ENCODE peak calls at places on chromosomes 5 and 9, in ten cellular contexts. P is GM06990; V is SK-N-SH; T is foreskin fibroblast; L is HL-60; C is heart left ventricle; H is AG10803; J is CD8-positive, alpha-beta T cell; O is PC-3; M is astrocyte. Q is an unnamed sample.

GRCh38 chr9:16143310-16143709 is 590.5 kb downstream of the CCDC171 start:
- DNase-seq in H (no peak), J (no peak), C (no peak), V (no peak), M (peak), O (no peak), P (no peak), T (no peak), L (no peak), Q (no peak)

GRCh38 chr5:105428461-105429129 is 1866.0 kb upstream of the NUDT12 start:
- DNase-seq in O (no peak), C (no peak), V (no peak), L (no peak), J (no peak), P (no peak), T (no peak), M (no peak), H (no peak), Q (no peak)

GRCh38 chr9:113796651-113797426 is 79.3 kb upstream of the ZNF618 start:
- DNase-seq in T (no peak), H (no peak), C (no peak), J (no peak), V (no peak), P (no peak), L (no peak), O (no peak), M (no peak), Q (no peak)

GRCh38 chr9:131657031-131657377 is 82.9 kb downstream of the RAPGEF1 start:
- DNase-seq in T (no peak), P (no peak), O (no peak), J (peak), C (no peak), L (no peak), V (no peak), M (no peak), H (no peak), Q (no peak)

GRCh38 chr9:31067418-31067817 is 1317.0 kb upstream of the ACO1 start:
- DNase-seq in V (no peak), J (no peak), C (no peak), O (no peak), H (no peak), L (no peak), T (no peak), M (no peak), P (no peak), Q (no peak)

GRCh38 chr9:116207371-116208111 is 54.0 kb downstream of the PAPPA start:
- DNase-seq in V (no peak), O (no peak), P (no peak), L (no peak), M (no peak), C (no peak), T (no peak), H (no peak), J (no peak), Q (no peak)

GRCh38 chr5:3010301-3010952 is 258.9 kb upstream of the IRX2 start:
- DNase-seq in M (no peak), L (no peak), J (no peak), C (no peak), T (no peak), H (no peak), O (no peak), V (no peak), P (no peak), Q (no peak)

GRCh38 chr9:15959663-15960062 is 406.8 kb downstream of the CCDC171 start:
- DNase-seq in V (no peak), H (no peak), M (no peak), L (no peak), T (no peak), P (no peak), C (no peak), O (no peak), J (no peak), Q (no peak)

GRCh38 chr9:34047864-34048729 is 590 bp downstream of the UBAP2 start:
- DNase-seq in L (no peak), P (no peak), H (no peak), V (peak), J (peak), M (no peak), T (no peak), O (peak), C (no peak), Q (no peak)

GRCh38 chr9:36317766-36318165 is 59.5 kb upstream of the GNE start:
- DNase-seq in C (no peak), O (peak), T (no peak), L (no peak), J (no peak), P (no peak), H (no peak), M (no peak), V (no peak), Q (no peak)

GRCh38 chr9:19999491-20000057 is 210.7 kb upstream of the SLC24A2 start:
- DNase-seq in V (no peak), C (no peak), M (peak), J (no peak), H (peak), P (peak), L (no peak), T (peak), O (peak), Q (peak)

GRCh38 chr5:133360693-133361479 is 251.5 kb downstream of the FSTL4 start:
- DNase-seq in T (no peak), P (no peak), M (no peak), L (no peak), J (no peak), V (no peak), C (no peak), H (no peak), O (no peak), Q (no peak)

GRCh38 chr5:82911902-82912301 is 165.3 kb downstream of the TMEM167A start:
- DNase-seq in J (no peak), C (no peak), T (no peak), O (no peak), P (no peak), L (no peak), V (no peak), M (no peak), H (no peak), Q (peak)

GRCh38 chr9:118609355-118610044 is 759.7 kb downstream of the BRINP1 start:
- DNase-seq in L (no peak), H (peak), O (no peak), P (no peak), C (no peak), T (peak), J (no peak), V (no peak), M (peak), Q (no peak)

GRCh38 chr5:141849371-141850182 is 28.6 kb downstream of the PCDH1 start:
- DNase-seq in M (peak), C (peak), L (peak), O (peak), V (peak), P (peak), T (peak), H (peak), J (peak), Q (no peak)

GRCh38 chr9:71483457-71483856 is 284.9 kb downstream of the CEMIP2 start:
- DNase-seq in V (no peak), H (no peak), C (no peak), J (no peak), L (no peak), O (no peak), P (no peak), T (no peak), M (no peak), Q (no peak)

GRCh38 chr9:125547383-125547782 is 159.6 kb downstream of the MAPKAP1 start:
- DNase-seq in M (no peak), J (no peak), L (no peak), O (no peak), V (no peak), C (no peak), T (no peak), H (no peak), P (no peak), Q (no peak)

GRCh38 chr5:79112703-79113058 is 1.1 kb downstream of the BHMT start:
- DNase-seq in H (no peak), V (no peak), C (no peak), T (no peak), L (no peak), P (no peak), O (no peak), M (no peak), J (no peak), Q (no peak)

GRCh38 chr5:98839469-98840383 is 66.3 kb downstream of the RGMB start:
- DNase-seq in J (no peak), M (peak), P (no peak), O (peak), L (no peak), V (peak), C (no peak), H (peak), T (no peak), Q (no peak)

GRCh38 chr9:84339951-84340350 is 607 bp downstream of the SLC28A3 start:
- DNase-seq in T (no peak), J (no peak), M (no peak), V (no peak), H (no peak), C (no peak), O (no peak), P (no peak), L (no peak), Q (no peak)

GRCh38 chr5:74409737-74410136 is 230.8 kb downstream of the ENC1 start:
- DNase-seq in T (no peak), P (no peak), L (no peak), O (no peak), J (no peak), C (no peak), H (no peak), M (no peak), V (no peak), Q (no peak)

GRCh38 chr5:132496631-132497487 is 6.3 kb upstream of the IRF1 start:
- DNase-seq in C (peak), J (peak), M (peak), T (peak), H (peak), L (no peak), V (peak), O (peak), P (peak), Q (no peak)

GRCh38 chr5:9538504-9538903 is 7.4 kb downstream of the SEMA5A start:
- DNase-seq in J (no peak), C (no peak), O (no peak), P (no peak), L (no peak), M (no peak), H (no peak), V (no peak), T (no peak), Q (no peak)

GRCh38 chr5:105878402-105878801 is 1792.3 kb downstream of the EFNA5 start:
- DNase-seq in C (no peak), H (no peak), V (no peak), O (no peak), L (no peak), T (no peak), P (no peak), J (no peak), M (no peak), Q (no peak)

GRCh38 chr5:24094081-24094480 is 550.7 kb downstream of the CDH10 start:
- DNase-seq in O (no peak), J (no peak), L (no peak), V (no peak), C (no peak), H (no peak), P (no peak), T (no peak), M (peak), Q (no peak)

GRCh38 chr9:96232539-96233241 is 69.3 kb downstream of the HSD17B3 start:
- DNase-seq in J (peak), C (peak), M (peak), H (peak), L (no peak), P (no peak), V (peak), O (peak), T (peak), Q (no peak)

GRCh38 chr9:1049641-1050040 is 516 bp upstream of the DMRT2 start:
- DNase-seq in P (no peak), J (no peak), M (no peak), V (no peak), T (no peak), O (no peak), H (no peak), L (no peak), C (no peak), Q (no peak)

GRCh38 chr9:1052119-1052907 is 2.2 kb downstream of the DMRT2 start:
- DNase-seq in M (no peak), H (no peak), O (no peak), P (no peak), C (no peak), V (no peak), L (no peak), J (no peak), T (no peak), Q (no peak)

GRCh38 chr9:1048853-1049252 is 1.3 kb upstream of the DMRT2 start:
- DNase-seq in P (no peak), L (no peak), M (no peak), J (no peak), V (no peak), H (no peak), O (no peak), T (no peak), C (no peak), Q (no peak)

GRCh38 chr9:1051286-1052118 is 1.3 kb downstream of the DMRT2 start:
- DNase-seq in P (no peak), O (no peak), C (no peak), H (peak), L (peak), M (no peak), T (no peak), J (no peak), V (no peak), Q (no peak)

DNA sequence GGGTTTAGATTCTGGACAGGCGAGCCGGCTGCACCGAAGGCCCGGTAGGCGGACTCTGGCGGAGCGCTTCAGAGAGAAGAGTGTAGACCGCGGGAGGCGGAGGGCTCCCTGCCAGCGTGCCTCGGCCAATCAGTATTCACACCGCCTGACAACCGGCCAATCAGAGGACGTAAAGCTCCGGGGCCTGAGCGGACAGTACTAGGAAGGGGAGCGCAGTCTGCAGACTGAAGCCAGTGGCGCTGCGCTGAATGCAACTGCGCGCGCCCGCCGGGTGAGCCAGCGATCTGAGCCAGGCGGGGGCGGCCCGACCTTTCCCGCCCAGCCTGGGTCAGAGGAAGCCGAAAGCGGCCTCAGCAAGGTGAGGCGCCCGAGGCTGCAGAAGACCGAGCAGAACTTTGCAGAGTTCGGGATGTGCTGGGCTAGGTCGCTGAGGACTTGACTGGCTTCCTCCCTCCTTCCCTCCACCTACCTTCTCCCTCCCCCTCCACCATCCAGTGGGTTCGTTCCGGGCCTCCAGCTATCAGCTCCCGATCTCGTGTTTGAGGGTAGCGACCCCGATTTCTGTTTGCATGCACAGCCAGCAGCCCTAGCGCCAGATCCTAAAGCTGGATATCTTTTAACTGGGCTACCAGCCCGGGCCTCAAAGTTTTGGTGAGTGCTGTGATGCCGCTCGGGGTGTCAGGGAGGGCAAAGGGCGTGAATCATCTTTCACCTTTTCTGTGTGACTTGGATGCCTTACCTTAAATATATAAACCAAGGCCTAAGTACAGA is at the start of gene DMRT2:
- DNase-seq in M (peak), V (peak), C (peak), T (peak), L (no peak), J (no peak), O (no peak), H (peak), P (peak), Q (peak)
- TF ChIP-seq CTCF in M (no peak), V (no peak), C (no peak), T (no peak), L (no peak), J (no peak), O (no peak), H (no peak), P (no peak), Q (no peak)

DNA sequence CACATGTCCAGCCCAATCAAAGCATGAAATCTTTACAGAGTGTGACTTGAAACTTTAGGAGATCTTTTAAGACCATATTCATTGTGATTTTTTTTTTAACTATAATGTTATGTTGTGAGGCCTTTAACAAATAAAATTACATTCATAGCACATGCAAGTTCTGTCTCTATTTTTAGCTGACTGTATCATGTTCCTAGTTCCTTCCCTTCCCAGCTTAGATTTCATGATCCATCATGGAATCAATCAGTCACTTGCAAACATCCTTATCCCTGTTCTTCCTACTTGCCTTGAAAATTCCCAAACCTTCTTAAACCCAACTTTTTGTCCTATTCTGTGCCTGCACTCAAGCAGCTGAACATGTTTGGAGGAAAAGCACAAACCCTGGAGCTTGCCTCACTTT is 141.8 kb downstream of the DMXL1 start:
- DNase-seq in C (no peak), H (no peak), T (no peak), L (no peak), P (no peak), V (no peak), J (no peak), M (no peak), O (no peak), Q (no peak)
- H3K4me3 ChIP-seq in C (no peak), H (no peak), T (no peak), L (no peak), P (no peak), V (no peak), J (no peak), M (no peak), O (no peak), Q (no peak)

GRCh38 chr5:90477073-90477472 is 2.4 kb downstream of the POLR3G start:
- DNase-seq in O (no peak), C (no peak), J (no peak), T (peak), V (no peak), M (no peak), H (no peak), L (no peak), P (no peak), Q (no peak)
- TF ChIP-seq CTCF in O (no peak), C (no peak), J (no peak), T (no peak), V (no peak), M (no peak), H (no peak), L (no peak), P (no peak), Q (no peak)

GRCh38 chr5:166977916-166978434 is 1313.5 kb upstream of the WWC1 start:
- DNase-seq in H (no peak), V (no peak), T (no peak), P (no peak), L (no peak), C (no peak), O (no peak), M (no peak), J (no peak), Q (no peak)
- H3K4me3 ChIP-seq in H (no peak), V (no peak), T (no peak), P (no peak), L (no peak), C (peak), O (no peak), M (peak), J (no peak), Q (no peak)

GRCh38 chr9:38392235-38393127 is at the start of gene ALDH1B1:
- DNase-seq in M (peak), O (peak), T (peak), H (peak), L (peak), V (peak), C (peak), J (peak), P (peak), Q (peak)
- TF ChIP-seq CTCF in M (no peak), O (peak), T (no peak), H (peak), L (no peak), V (peak), C (no peak), J (no peak), P (peak), Q (peak)

DNA sequence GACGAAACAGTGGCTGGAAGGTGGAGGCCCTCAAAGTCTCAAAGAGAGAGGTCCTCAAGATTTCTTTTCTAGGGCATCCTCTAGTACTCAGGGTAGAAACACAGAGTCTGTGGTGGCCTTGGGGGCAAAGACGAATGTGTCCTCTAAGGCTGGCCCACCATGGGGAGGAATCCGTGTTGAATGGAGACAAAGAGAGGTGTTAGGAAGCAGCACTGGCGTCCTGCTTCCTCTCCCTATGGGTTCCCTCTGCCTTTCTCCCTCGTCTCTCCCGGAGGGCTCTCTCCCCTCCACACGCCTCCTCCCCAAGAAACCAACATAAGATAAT is 333.7 kb downstream of the CWC27 start:
- DNase-seq in P (no peak), H (no peak), V (no peak), M (no peak), C (no peak), L (no peak), T (no peak), O (no peak), J (no peak), Q (no peak)
- H3K4me3 ChIP-seq in P (peak), H (peak), V (no peak), M (peak), C (peak), L (peak), T (peak), O (peak), J (peak), Q (no peak)

GRCh38 chr9:92706218-92706940 is 36.4 kb upstream of the IPPK start:
- DNase-seq in O (peak), T (no peak), M (no peak), H (peak), J (peak), V (no peak), C (peak), P (no peak), L (no peak), Q (no peak)
- TF ChIP-seq CTCF in O (peak), T (peak), M (peak), H (peak), J (peak), V (peak), C (peak), P (peak), L (peak), Q (peak)

GRCh38 chr5:172985596-172985995 is 2.0 kb downstream of the ATP6V0E1 start:
- DNase-seq in C (no peak), T (no peak), H (no peak), V (no peak), L (no peak), P (no peak), M (no peak), O (peak), J (no peak), Q (no peak)
- H3K4me3 ChIP-seq in C (peak), T (peak), H (no peak), V (peak), L (peak), P (peak), M (peak), O (peak), J (no peak), Q (peak)

DNA sequence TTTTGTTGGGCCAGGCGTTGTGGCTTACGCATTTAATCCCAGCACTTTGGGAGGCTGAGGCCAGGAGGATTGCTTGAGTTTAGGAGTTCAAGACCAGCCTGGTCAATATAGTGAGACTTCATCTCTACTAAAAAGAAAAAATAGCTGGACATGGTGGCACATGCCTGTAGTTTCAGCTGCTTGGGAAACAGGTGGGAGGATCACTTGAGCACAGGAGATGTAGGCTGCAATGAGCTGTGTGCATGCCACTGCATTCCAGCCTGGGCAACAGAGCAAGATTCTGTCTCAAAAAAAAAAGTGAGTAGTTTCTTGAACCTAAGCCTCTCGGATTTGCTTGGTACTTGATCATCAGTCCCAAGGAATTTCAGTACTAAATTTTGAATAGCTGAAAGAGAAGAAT is 26.9 kb downstream of the G3BP1 start:
- DNase-seq in O (no peak), H (no peak), M (no peak), P (no peak), L (no peak), V (no peak), C (no peak), J (no peak), T (no peak), Q (no peak)
- TF ChIP-seq CTCF in O (no peak), H (no peak), M (no peak), P (no peak), L (no peak), V (no peak), C (no peak), J (no peak), T (no peak), Q (no peak)

GRCh38 chr5:181218795-181219124 is 4.3 kb upstream of the TRIM41 start:
- DNase-seq in C (no peak), J (no peak), M (no peak), P (no peak), H (no peak), L (no peak), V (no peak), O (no peak), T (no peak), Q (no peak)
- H3K4me3 ChIP-seq in C (peak), J (no peak), M (peak), P (peak), H (peak), L (peak), V (peak), O (peak), T (peak), Q (peak)